ENCODE peak calls at places on chromosomes 13 and 19, in four cellular contexts. Y, U, Z and T are unnamed samples.
A peak's percentile ranks its signal among the peaks of the same experiment; 100 is the strongest.

GRCh38 chr13:50699874-50700663 is 143.4 kb downstream of the DLEU7 start:
- DNase-seq in Z (no peak), Y (no peak), U (peak; percentile 18), T (no peak)

GRCh38 chr13:29621841-29622240 is 26.4 kb upstream of the SLC7A1 start:
- DNase-seq in U (no peak), Z (no peak), Y (no peak), T (no peak)

GRCh38 chr13:25463496-25463895 is 91.7 kb downstream of the ATP8A2 start:
- DNase-seq in Y (no peak), Z (no peak), U (no peak), T (no peak)

GRCh38 chr19:13974073-13974472 is 21.8 kb downstream of the DCAF15 start:
- DNase-seq in Y (peak; percentile 61), Z (peak; percentile 78), U (peak; percentile 84), T (peak; percentile 66)

GRCh38 chr13:25329706-25330105 is 28.3 kb downstream of the NUP58 start:
- DNase-seq in Z (no peak), U (no peak), Y (no peak), T (no peak)

GRCh38 chr13:44489751-44490150 is 86.4 kb downstream of the TSC22D1 start:
- DNase-seq in Z (no peak), Y (no peak), U (no peak), T (no peak)

GRCh38 chr19:13132471-13133166 is 14.6 kb downstream of the NACC1 start:
- DNase-seq in Y (no peak), U (no peak), Z (no peak), T (no peak)

GRCh38 chr13:24747248-24748151 is 16.5 kb upstream of the RNF17 start:
- DNase-seq in U (peak; percentile 61), Y (no peak), Z (peak; percentile 70), T (no peak)

GRCh38 chr19:11580665-11581418 is 3.4 kb upstream of the ACP5 start:
- DNase-seq in U (no peak), Z (no peak), Y (no peak), T (no peak)

GRCh38 chr13:72839831-72840426 is 58.0 kb downstream of the PIBF1 start:
- DNase-seq in U (peak; percentile 61), Y (peak; percentile 37), Z (peak; percentile 51), T (peak; percentile 56)

DNA sequence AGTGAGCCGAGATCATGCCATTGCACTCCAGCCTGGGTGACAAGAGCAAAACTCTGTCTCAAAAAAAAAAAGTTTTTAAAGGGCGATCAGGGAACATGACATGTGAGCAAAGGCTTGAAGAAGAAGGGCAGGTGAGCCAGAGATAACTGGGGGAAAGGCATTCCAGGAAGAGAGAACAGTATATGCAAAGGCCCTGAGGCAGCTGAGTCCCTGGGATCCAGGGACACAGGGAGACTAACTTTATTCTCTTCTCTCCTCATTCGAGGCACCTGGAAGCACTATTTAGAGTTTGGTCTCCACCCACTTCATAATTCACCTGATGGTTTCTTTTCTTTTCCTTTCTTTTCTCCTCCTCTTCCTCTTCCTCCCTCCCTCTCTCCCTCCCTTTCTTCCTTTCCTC is 17.6 kb downstream of the ZSCAN5A start:
- DNase-seq in Z (no peak), U (no peak), Y (no peak), T (no peak)
- TF ChIP-seq TEAD4 in Z (no peak), U (no peak), Y (no peak), T (no peak)

DNA sequence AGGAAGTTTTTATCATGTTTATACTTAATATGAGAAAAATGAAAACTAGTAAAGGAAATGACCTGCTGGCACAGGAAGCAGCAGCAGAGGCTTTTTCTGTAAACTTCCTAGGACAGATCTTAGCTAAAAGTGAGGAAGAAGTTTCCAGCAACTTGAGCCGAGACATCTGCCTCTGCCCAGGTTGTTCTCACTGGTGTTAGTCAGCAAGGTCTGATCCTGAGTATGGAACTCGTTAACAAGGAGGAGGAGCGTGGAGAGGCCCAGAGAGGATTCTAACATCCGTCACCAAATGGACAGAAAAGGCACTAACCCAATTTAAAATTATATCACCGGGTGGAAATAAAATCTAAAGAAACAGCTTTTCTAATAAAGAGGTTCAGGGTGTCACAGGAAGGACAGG is 43.6 kb downstream of the PHF11 start:
- DNase-seq in Y (no peak), Z (no peak), U (no peak), T (no peak)
- TF ChIP-seq TEAD4 in Y (no peak), Z (no peak), U (no peak), T (no peak)

GRCh38 chr19:2132731-2133490 is 18.5 kb downstream of the AP3D1 start:
- DNase-seq in U (no peak), Z (no peak), Y (no peak), T (no peak)

GRCh38 chr19:2129022-2129421 is 22.3 kb downstream of the AP3D1 start:
- DNase-seq in U (no peak), Y (no peak), Z (no peak), T (no peak)

GRCh38 chr19:2129486-2129885 is 21.9 kb downstream of the AP3D1 start:
- DNase-seq in Y (no peak), U (no peak), Z (no peak), T (no peak)

GRCh38 chr19:2129892-2130770 is 21.2 kb downstream of the AP3D1 start:
- DNase-seq in Z (no peak), Y (no peak), U (no peak), T (no peak)

DNA sequence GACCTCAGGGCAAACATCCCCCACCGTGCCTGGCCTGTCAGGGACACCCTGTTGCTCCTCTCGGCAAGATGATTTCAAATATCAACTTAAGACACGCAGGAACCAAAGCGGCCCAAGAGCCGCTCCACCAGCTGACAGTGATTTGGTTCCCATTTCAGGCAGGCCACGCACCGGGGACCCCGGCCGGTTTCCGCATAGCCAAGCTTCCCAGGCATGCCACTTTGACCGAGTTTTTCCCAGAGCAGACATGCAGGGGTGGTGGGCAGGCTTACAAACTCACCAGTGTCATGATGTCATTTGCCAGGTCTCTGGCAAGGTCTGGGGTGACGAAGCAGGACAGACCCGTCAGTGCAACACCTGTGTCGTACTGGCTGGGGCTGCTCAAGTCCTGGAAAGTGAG is 19.2 kb downstream of the AP3D1 start:
- DNase-seq in U (no peak), Z (no peak), Y (no peak), T (no peak)
- TF ChIP-seq TEAD4 in U (no peak), Z (no peak), Y (no peak), T (no peak)

GRCh38 chr13:109708014-109708617 is 78.3 kb downstream of the IRS2 start:
- DNase-seq in Z (no peak), U (no peak), Y (no peak), T (no peak)

GRCh38 chr13:109706015-109706715 is 80.2 kb downstream of the IRS2 start:
- DNase-seq in Z (no peak), U (no peak), Y (no peak), T (no peak)

GRCh38 chr13:109703250-109703649 is 83.1 kb downstream of the IRS2 start:
- DNase-seq in U (no peak), Z (no peak), Y (no peak), T (no peak)

GRCh38 chr13:109707044-109707794 is 79.2 kb downstream of the IRS2 start:
- DNase-seq in Y (peak; percentile 47), U (no peak), Z (no peak), T (no peak)

DNA sequence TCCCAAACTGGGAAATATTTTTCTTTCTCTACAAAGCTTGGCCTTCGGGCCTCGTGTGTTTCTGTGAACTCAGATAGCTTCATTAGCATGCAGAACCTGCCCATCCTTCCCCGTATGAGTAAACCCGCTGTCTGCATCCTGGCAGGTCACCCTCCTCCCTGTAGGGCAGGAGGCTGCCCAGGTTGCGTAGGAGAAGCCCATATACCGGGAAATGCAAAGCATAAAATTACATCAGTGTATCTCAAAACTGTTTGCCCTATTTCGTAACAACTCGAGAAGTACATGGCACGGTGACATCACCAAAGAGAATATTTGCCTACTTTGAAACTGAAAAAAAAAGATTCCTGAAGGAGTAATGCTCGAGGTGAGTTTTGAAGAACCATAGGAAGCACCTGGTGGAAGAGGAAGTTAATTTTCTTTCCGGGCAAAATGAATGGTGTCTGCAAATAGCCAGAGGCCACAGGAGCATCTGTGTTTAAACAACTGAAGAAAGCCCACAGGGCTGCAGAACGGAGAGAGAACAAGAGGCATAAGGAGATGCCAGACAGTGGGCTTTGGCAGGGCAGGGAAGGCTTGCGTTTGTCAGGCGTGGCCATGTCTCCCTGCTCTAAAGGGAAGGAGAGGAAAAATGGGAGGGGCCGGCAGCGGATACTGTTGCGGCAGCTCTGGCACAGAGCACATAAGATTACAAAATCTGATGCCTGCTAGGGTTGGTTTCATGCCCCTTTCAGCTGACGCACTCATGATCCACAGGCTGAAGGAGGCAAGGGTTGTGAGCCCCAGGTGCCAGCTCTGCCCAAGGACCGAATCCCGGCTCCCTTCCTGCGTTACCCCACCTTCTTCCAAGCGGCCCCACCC is 81.4 kb downstream of the IRS2 start:
- DNase-seq in Z (no peak), Y (no peak), U (no peak), T (no peak)
- TF ChIP-seq TEAD4 in Z (no peak), Y (no peak), U (no peak), T (no peak)

GRCh38 chr13:77425705-77426104 is 98.8 kb upstream of the MYCBP2 start:
- DNase-seq in U (no peak), Y (no peak), Z (no peak), T (no peak)

GRCh38 chr13:77430377-77430951 is 103.6 kb upstream of the MYCBP2 start:
- DNase-seq in U (no peak), Y (no peak), Z (no peak), T (no peak)

GRCh38 chr13:77434289-77434688 is 101.2 kb upstream of the SCEL start:
- DNase-seq in U (no peak), Z (no peak), Y (no peak), T (no peak)

GRCh38 chr13:77431449-77431848 is 104.1 kb upstream of the SCEL start:
- DNase-seq in Y (no peak), Z (no peak), U (no peak), T (no peak)

GRCh38 chr13:77429320-77430142 is 102.6 kb upstream of the MYCBP2 start:
- DNase-seq in U (no peak), Z (no peak), Y (no peak), T (no peak)
- TF ChIP-seq TEAD4 in U (no peak), Z (no peak), Y (no peak), T (no peak)

DNA sequence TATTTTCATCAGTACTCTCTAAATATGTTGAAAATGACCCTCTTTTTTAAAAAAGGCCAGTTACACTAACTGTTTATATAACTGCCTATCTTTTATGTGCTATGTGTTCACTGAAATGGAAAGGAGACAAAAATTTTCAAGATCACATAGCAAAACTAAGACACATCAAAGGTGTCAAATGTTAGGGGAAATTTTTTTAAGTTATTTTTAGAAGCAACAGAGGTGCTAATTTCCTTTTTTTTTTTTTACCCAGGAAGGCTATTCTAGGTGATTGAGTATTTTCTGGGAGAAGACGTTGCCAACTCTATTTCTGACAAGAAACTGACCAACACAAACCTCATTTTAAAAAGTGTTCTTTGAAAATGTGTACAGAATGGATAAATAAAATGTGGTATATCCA is 45.7 kb downstream of the ELF1 start:
- DNase-seq in Y (no peak), U (no peak), Z (no peak), T (no peak)
- TF ChIP-seq TEAD4 in Y (no peak), U (no peak), Z (no peak), T (no peak)

GRCh38 chr13:45851171-45851889 is at the start of gene SIAH3:
- DNase-seq in Y (no peak), Z (peak; percentile 63), U (peak; percentile 23), T (peak; percentile 52)
- TF ChIP-seq TEAD4 in Y (no peak), Z (no peak), U (no peak), T (no peak)